ENCODE peak calls at places on chromosomes 1 and 21, in five cellular contexts. Q is HFFc6, H is hepatocyte, D is upper lobe of right lung, X is B cell. G is an unnamed sample.

GRCh38 chr1:234782821-234783220 is 172.8 kb upstream of the IRF2BP2 start:
- DNase-seq in H (no peak), D (no peak), Q (no peak), X (no peak), G (peak)

GRCh38 chr21:13937236-13937635 is 273.5 kb downstream of the LIPI start:
- DNase-seq in Q (no peak), X (no peak), H (no peak), D (peak), G (no peak)

GRCh38 chr1:31581821-31582810 is 5.8 kb downstream of the TINAGL1 start:
- DNase-seq in X (no peak), Q (no peak), D (peak), H (no peak), G (no peak)

GRCh38 chr1:32247983-32248889 is 1.2 kb downstream of the FAM167B start:
- DNase-seq in D (peak), H (peak), X (peak), Q (peak), G (peak)

GRCh38 chr1:7470904-7471638 is 300.0 kb upstream of the VAMP3 start:
- DNase-seq in X (no peak), H (peak), Q (peak), D (peak), G (peak)

GRCh38 chr1:29621826-29622435 is 385.6 kb downstream of the PTPRU start:
- DNase-seq in X (no peak), H (no peak), D (no peak), Q (no peak), G (no peak)

GRCh38 chr1:3153197-3153596 is 84.2 kb downstream of the PRDM16 start:
- DNase-seq in X (no peak), D (no peak), Q (no peak), H (no peak), G (no peak)

GRCh38 chr1:213987876-213988638 is at the start of gene PROX1:
- DNase-seq in H (peak), D (peak), X (peak), Q (peak), G (peak)

GRCh38 chr21:41321211-41321907 is 4.8 kb downstream of the FAM3B start:
- DNase-seq in Q (no peak), X (no peak), H (no peak), D (no peak), G (no peak)
- TF ChIP-seq CTCF in Q (no peak), X (no peak), H (no peak), D (no peak), G (no peak)

DNA sequence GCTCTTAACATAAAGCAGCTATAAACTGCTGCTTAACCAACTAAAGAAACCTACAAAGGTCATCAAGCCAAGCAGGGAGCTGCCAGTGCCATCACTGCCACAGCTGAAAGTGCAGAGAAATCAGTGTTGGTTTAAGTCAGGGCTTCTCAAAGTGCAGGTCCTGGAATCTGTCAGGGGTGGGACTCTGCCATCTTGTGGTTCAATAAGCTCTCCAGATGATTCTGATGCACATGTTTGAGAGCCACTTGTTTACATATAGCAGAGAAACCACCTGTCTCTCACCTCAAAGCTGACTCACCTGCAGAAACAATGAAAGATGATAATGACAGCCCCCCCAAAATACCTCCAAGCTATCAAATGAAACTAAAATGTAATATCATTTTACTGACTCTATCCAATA is 49.3 kb downstream of the SH3GLB1 start:
- DNase-seq in X (no peak), H (no peak), D (no peak), Q (no peak), G (no peak)
- TF ChIP-seq CTCF in X (no peak), H (peak), D (no peak), Q (peak), G (peak)

GRCh38 chr1:115677570-115677969 is 35.8 kb downstream of the VANGL1 start:
- DNase-seq in H (no peak), X (no peak), D (no peak), Q (no peak), G (no peak)
- TF ChIP-seq CTCF in H (no peak), X (no peak), D (peak), Q (peak), G (peak)

GRCh38 chr1:200090252-200091159 is 63.0 kb downstream of the NR5A2 start:
- DNase-seq in H (no peak), X (no peak), Q (no peak), D (no peak), G (no peak)
- TF ChIP-seq CTCF in H (no peak), X (peak), Q (peak), D (peak), G (peak)

GRCh38 chr1:34762474-34763141 is 3.1 kb downstream of the GJB4 start:
- DNase-seq in H (no peak), X (no peak), Q (no peak), D (no peak), G (no peak)
- TF ChIP-seq CTCF in H (no peak), X (no peak), Q (no peak), D (no peak), G (no peak)

DNA sequence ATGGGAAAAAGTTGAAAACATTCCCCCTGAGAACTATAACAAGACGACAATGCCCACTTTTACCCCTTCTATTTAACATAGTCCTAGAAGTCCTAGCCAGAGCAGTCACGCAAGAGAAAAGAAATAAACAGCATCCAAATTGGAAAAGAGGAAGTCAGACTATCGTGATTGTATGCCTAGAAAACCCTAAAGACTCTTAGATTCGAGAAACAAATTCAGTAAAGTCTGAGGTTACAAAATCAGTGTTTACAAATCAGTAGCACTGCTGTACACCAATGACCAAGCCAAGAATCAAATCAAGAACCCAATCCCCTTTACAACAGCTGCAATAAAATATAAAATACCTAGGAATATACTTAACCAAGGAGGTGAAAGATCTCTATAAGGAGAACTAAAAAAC is 72.4 kb downstream of the POU2F1 start:
- DNase-seq in H (no peak), X (no peak), D (no peak), Q (no peak), G (no peak)
- TF ChIP-seq CTCF in H (no peak), X (no peak), D (no peak), Q (no peak), G (no peak)

DNA sequence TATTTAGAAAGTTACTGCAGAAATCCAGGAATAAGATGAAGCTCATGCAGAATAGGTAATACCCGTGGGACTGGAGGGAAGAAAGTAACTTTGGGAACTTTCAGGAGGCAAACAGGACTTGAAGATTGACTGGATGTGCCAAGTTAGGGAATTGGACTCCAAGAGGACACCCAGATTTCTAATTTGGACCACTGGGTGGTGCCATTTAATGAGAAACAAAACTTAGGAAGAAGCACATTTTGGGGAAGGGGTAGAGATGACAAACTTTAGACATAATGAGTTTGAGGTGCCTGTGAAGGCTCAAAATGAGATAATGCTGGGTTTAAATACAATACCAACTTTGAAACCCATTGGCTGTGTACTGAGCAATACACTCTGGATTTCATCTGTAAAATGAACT is 3.3 kb upstream of the B4GALT3 start:
- DNase-seq in X (no peak), D (no peak), H (no peak), Q (no peak), G (peak)
- TF ChIP-seq CTCF in X (peak), D (peak), H (peak), Q (peak), G (peak)

DNA sequence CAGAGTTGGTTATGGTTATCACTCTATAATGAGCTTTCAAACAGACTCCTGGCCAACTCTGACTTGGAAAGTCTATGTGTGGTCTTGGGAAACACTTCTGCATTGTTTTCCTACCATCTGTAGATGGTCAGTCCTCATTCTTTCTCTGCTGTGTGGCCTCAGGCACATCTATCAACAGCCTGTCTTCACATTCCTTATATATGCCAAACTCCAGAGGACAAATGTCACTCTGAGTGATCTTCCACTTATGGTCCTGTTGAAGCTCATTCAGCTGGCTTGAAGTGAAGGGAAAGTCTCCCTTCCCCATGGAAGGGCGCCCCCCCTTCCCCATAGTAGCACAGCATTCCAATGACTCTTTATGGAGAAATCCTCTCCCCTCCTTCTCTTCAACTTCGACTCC is 58.7 kb downstream of the VANGL2 start:
- DNase-seq in Q (no peak), D (no peak), H (no peak), X (no peak), G (no peak)
- TF ChIP-seq CTCF in Q (no peak), D (no peak), H (no peak), X (no peak), G (no peak)

GRCh38 chr1:78691995-78692747 is 42.5 kb downstream of the IFI44 start:
- DNase-seq in Q (peak), D (no peak), X (no peak), H (no peak), G (peak)
- TF ChIP-seq CTCF in Q (no peak), D (no peak), X (no peak), H (no peak), G (no peak)

GRCh38 chr1:205670611-205671430 is 9.5 kb downstream of the SLC45A3 start:
- DNase-seq in X (no peak), H (no peak), D (no peak), Q (no peak), G (no peak)

GRCh38 chr1:205672929-205673328 is 7.4 kb downstream of the SLC45A3 start:
- DNase-seq in Q (no peak), D (no peak), X (no peak), H (no peak), G (no peak)

GRCh38 chr1:205670143-205670431 is 10.2 kb downstream of the SLC45A3 start:
- DNase-seq in X (no peak), H (no peak), Q (no peak), D (no peak), G (no peak)

GRCh38 chr1:205675247-205675646 is 5.1 kb downstream of the SLC45A3 start:
- DNase-seq in X (no peak), H (no peak), D (no peak), Q (no peak), G (no peak)

GRCh38 chr1:205672395-205672889 is 7.9 kb downstream of the SLC45A3 start:
- DNase-seq in X (no peak), Q (no peak), H (no peak), D (no peak), G (no peak)
- TF ChIP-seq CTCF in X (no peak), Q (no peak), H (no peak), D (no peak), G (no peak)

G was measured in fibroblast of villous mesenchyme.